ENCODE peak calls at places on chromosomes 2 and 18, in eight cellular contexts. W, H, N, C, U, V, I and R are unnamed samples.

GRCh38 chr2:240013343-240013742 is 11.8 kb downstream of the NDUFA10 start:
- DNase-seq in C (peak; percentile 23), V (no peak), U (no peak), N (peak; percentile 25), I (no peak), W (peak; percentile 25), H (no peak), R (peak; percentile 24)

GRCh38 chr18:39406941-39407340 is 1841.3 kb upstream of the CELF4 start:
- DNase-seq in I (no peak), N (no peak), H (no peak), V (no peak), C (no peak), U (no peak), W (no peak), R (no peak)

GRCh38 chr2:50791271-50791670 is 240.7 kb downstream of the NRXN1 start:
- DNase-seq in N (no peak), V (no peak), W (no peak), H (no peak), U (no peak), I (no peak), C (no peak), R (no peak)

GRCh38 chr2:96164459-96165184 is 19.4 kb upstream of the DUSP2 start:
- DNase-seq in C (no peak), U (no peak), W (no peak), N (no peak), I (peak; percentile 96), V (no peak), H (no peak), R (no peak)

GRCh38 chr18:48694295-48694694 is 155.5 kb downstream of the CTIF start:
- DNase-seq in N (no peak), U (no peak), C (no peak), W (no peak), I (no peak), V (no peak), H (no peak), R (no peak)

GRCh38 chr2:84694088-84694622 is 177.9 kb downstream of the DNAH6 start:
- DNase-seq in N (no peak), U (no peak), H (no peak), V (no peak), C (no peak), I (no peak), W (no peak), R (no peak)

GRCh38 chr18:36780748-36781147 is 48.1 kb downstream of the TPGS2 start:
- DNase-seq in N (no peak), U (no peak), W (peak; percentile 18), C (peak; percentile 38), I (no peak), V (no peak), H (no peak), R (no peak)

GRCh38 chr2:75994759-75995158 is 284.0 kb upstream of the GCFC2 start:
- DNase-seq in V (no peak), W (no peak), U (no peak), C (no peak), H (no peak), I (no peak), N (no peak), R (no peak)

GRCh38 chr2:131026914-131027313 is 66.3 kb downstream of the FAM168B start:
- DNase-seq in N (no peak), V (no peak), U (no peak), I (no peak), W (no peak), H (peak; percentile 75), C (no peak), R (no peak)

GRCh38 chr2:240997856-240998705 is at the start of gene SNED1:
- DNase-seq in H (peak; percentile 89), I (peak; percentile 60), C (peak; percentile 75), V (peak; percentile 95), U (peak; percentile 91), W (peak; percentile 85), N (peak; percentile 86), R (peak; percentile 85)

GRCh38 chr2:170925923-170926322 is 3.1 kb upstream of the GORASP2 start:
- DNase-seq in V (no peak), I (no peak), N (no peak), H (no peak), W (no peak), C (no peak), U (no peak), R (no peak)

GRCh38 chr18:55743133-55743532 is 155.1 kb upstream of the TCF4 start:
- DNase-seq in V (no peak), I (no peak), C (no peak), U (no peak), N (no peak), W (no peak), H (no peak), R (no peak)

GRCh38 chr2:101793277-101793969 is 95.9 kb downstream of the MAP4K4 start:
- DNase-seq in W (peak; percentile 32), V (no peak), C (no peak), U (no peak), I (no peak), N (no peak), H (no peak), R (peak; percentile 33)

DNA sequence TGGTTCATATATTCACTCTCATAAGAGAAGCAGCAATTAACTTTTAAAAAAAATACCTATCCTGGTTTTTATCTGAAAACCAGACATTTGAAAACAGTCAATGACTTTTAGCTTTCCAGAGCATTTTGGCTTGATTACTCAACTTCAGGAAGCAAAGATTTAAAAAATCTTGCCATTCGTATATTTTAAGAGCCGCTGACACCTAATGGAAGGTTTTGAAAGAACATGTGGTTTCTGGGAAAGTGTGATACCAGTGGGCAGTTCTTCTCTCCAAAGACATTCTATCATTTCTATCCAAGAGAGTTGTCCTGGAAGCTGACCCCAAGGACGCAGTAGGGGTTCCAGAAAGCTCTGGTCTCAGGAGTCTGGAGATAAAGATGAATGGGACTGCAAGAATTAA is 234.7 kb downstream of the TTC32 start:
- DNase-seq in C (peak; percentile 54), N (peak; percentile 76), I (no peak), U (no peak), V (no peak), W (peak; percentile 77), H (no peak), R (peak; percentile 66)
- TF ChIP-seq CTCF in C (peak; percentile 56), N (peak; percentile 47), I (no peak), U (no peak), V (no peak), W (peak; percentile 15), H (peak; percentile 59), R (peak; percentile 43)

GRCh38 chr2:19104503-19104902 is 253.9 kb downstream of the OSR1 start:
- DNase-seq in W (no peak), U (peak; percentile 70), C (no peak), H (no peak), V (no peak), I (no peak), N (no peak), R (no peak)

GRCh38 chr2:19114754-19115231 is 243.6 kb downstream of the OSR1 start:
- DNase-seq in C (peak; percentile 74), W (no peak), H (no peak), V (no peak), U (no peak), I (no peak), N (peak; percentile 55), R (peak; percentile 58)

GRCh38 chr2:19114126-19114525 is 244.3 kb downstream of the OSR1 start:
- DNase-seq in N (no peak), I (no peak), W (no peak), V (no peak), U (no peak), H (no peak), C (no peak), R (peak; percentile 55)

GRCh38 chr2:19111297-19111696 is 247.1 kb downstream of the OSR1 start:
- DNase-seq in C (no peak), H (no peak), V (no peak), I (no peak), U (no peak), N (no peak), W (no peak), R (peak; percentile 23)

DNA sequence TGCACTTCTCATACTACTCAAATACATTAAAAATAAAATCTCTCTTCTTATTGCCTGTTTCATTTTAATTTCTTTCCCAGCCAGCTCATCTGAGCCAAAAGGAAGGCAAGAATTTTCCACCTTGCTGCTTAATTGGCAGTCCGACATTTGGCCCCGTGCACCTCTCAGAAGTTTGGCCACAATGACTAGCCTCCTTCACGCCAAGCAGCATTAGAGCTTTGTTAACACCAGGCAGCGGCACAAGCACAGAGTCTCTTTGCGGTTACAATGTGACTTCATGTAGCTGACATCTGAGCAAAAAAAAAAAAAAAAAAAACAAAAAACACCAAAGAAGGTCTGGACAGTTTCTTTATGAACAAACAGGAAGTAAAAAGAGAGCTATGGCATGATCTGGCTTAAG is 248.9 kb downstream of the OSR1 start:
- DNase-seq in H (no peak), W (no peak), V (no peak), C (no peak), N (no peak), U (no peak), I (no peak), R (peak; percentile 18)
- TF ChIP-seq CTCF in H (no peak), W (no peak), V (no peak), C (no peak), N (no peak), U (no peak), I (no peak), R (no peak)

DNA sequence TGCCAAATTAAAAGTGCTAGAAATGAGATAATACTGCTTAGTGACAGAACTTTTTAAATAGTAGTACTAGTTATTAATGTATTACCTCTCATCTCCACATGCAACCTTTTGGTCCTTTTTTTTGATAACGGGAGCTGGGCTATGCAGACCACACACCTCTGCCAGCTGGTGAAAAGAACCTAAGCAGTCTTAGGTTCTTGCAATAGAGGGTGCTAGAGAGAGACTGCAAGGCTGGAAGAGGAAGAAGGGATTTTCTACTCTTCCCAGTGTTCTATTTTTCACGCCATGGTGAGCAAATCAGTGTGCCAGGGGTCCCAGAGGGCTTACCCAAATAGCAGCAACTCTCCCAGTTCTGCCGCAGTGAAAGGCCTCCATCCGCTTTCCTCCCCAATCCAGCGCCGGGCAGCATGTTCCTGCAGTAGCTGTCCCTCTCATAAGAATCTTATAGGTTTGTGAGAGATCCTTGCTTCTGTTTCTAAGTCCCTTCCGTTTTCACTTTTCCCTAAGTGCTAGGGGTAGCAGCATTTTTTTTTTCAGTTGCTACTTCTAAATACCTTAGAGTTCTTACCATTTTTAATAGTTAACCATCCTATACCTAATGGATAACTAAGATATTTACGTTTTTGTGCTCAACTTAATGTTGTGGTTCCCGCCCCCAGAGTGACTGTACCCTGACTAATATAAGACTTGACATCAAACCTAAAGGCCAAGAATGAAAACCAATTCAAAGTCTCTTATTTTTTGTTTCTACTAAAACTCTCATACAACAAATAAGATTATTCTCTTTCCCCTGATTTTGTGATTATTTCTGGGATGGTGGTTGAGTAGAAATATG is 69.4 kb upstream of the UBE2E3 start:
- DNase-seq in H (no peak), W (no peak), I (no peak), C (no peak), U (no peak), N (no peak), V (peak; percentile 2), R (no peak)
- TF ChIP-seq CTCF in H (no peak), W (no peak), I (no peak), C (no peak), U (no peak), N (no peak), V (no peak), R (no peak)

DNA sequence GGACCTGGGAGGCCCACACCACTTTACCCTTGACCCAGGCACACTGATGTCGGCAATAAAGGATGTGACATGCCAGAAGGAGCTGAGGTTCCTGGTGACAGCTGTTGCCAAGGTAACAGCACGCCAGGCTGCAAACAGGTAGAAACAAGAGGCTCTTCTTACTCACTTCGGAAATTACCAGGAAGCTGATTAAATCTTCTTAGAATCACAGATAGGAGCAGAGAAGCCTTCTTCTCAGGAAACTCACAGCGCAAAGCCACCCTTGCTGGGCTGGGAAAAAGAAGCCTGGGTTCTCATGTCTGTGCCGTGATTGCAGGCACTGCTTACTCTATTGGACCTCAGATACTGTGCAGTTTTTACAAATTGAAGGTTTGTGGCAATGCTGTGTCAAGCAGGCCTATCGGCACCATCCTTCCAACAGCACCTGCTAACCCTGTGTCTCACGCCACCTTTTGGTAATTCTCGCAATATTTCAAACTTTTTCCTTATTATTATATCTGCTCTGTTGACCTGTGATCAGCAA is 61.0 kb upstream of the TAF1B start:
- DNase-seq in I (peak; percentile 72), C (no peak), H (no peak), N (no peak), V (no peak), W (no peak), U (no peak), R (no peak)
- TF ChIP-seq CTCF in I (no peak), C (no peak), H (peak; percentile 22), N (no peak), V (no peak), W (no peak), U (no peak), R (no peak)